ENCODE peak calls at places on chromosomes 6 and 20, in seven cellular contexts. Y is lower leg skin, H is spleen, P is body of pancreas, M is breast epithelium, N is stomach, F is ovary. Q is an unnamed sample.
A peak's percentile ranks its signal among the peaks of the same experiment; 100 is the strongest.

GRCh38 chr6:122476131-122476530 is 4.5 kb upstream of the SERINC1 start:
- DNase-seq in F (no peak), H (no peak), N (no peak), P (no peak), M (no peak), Y (no peak), Q (no peak)

GRCh38 chr20:31497838-31498540 is 16.3 kb upstream of the HM13 start:
- DNase-seq in F (no peak), P (no peak), M (no peak), Y (no peak), N (no peak), H (no peak), Q (no peak)

GRCh38 chr20:10213526-10213925 is 5.1 kb upstream of the SNAP25 start:
- DNase-seq in M (no peak), P (no peak), H (no peak), N (no peak), Y (no peak), F (no peak), Q (no peak)

GRCh38 chr20:38591484-38592410 is 9.9 kb upstream of the ARHGAP40 start:
- DNase-seq in F (no peak), M (no peak), P (no peak), N (no peak), Y (no peak), H (no peak), Q (no peak)

GRCh38 chr20:56841346-56841908 is 212.3 kb downstream of the TFAP2C start:
- DNase-seq in H (no peak), Y (no peak), M (no peak), P (no peak), F (no peak), N (no peak), Q (no peak)

GRCh38 chr20:49610701-49611538 is 43.0 kb upstream of the PTGIS start:
- DNase-seq in Y (peak; percentile 57), H (peak; percentile 95), F (peak; percentile 78), N (peak; percentile 86), M (peak; percentile 79), P (peak; percentile 83), Q (peak; percentile 85)

GRCh38 chr6:7446644-7447325 is 57.2 kb downstream of the RIOK1 start:
- DNase-seq in F (no peak), H (no peak), N (no peak), P (no peak), M (no peak), Y (no peak), Q (no peak)

GRCh38 chr20:16475225-16475624 is 98.0 kb downstream of the KIF16B start:
- DNase-seq in N (no peak), H (no peak), F (no peak), M (no peak), P (no peak), Y (no peak), Q (no peak)

GRCh38 chr6:39962831-39963230 is 28.6 kb upstream of the MOCS1 start:
- DNase-seq in Y (no peak), P (no peak), M (no peak), F (no peak), H (no peak), N (no peak), Q (no peak)

GRCh38 chr6:85498596-85499258 is 48.8 kb downstream of the NT5E start:
- DNase-seq in H (no peak), Y (no peak), F (no peak), N (no peak), M (no peak), P (peak; percentile 59), Q (no peak)

GRCh38 chr20:19953606-19954005 is 63.6 kb upstream of the NAA20 start:
- DNase-seq in P (no peak), H (no peak), M (no peak), N (no peak), F (no peak), Y (no peak), Q (no peak)

GRCh38 chr6:169042061-169042460 is 211.6 kb downstream of the THBS2 start:
- DNase-seq in H (no peak), M (no peak), Y (no peak), F (no peak), P (no peak), N (no peak), Q (no peak)

GRCh38 chr6:150004101-150004782 is 21.1 kb downstream of the RAET1L start:
- DNase-seq in N (no peak), Y (no peak), M (no peak), P (no peak), F (no peak), H (no peak), Q (peak; percentile 43)

GRCh38 chr6:90677440-90677839 is 90.6 kb upstream of the MAP3K7 start:
- DNase-seq in H (no peak), N (no peak), P (no peak), F (no peak), M (no peak), Y (no peak), Q (no peak)

GRCh38 chr6:120108061-120108795 is 758.7 kb upstream of the MAN1A1 start:
- DNase-seq in M (no peak), F (no peak), Y (no peak), P (no peak), N (no peak), H (no peak), Q (no peak)

GRCh38 chr20:8424010-8424409 is 291.9 kb downstream of the PLCB1 start:
- DNase-seq in Y (no peak), M (no peak), F (no peak), N (no peak), P (no peak), H (no peak), Q (no peak)

GRCh38 chr6:17226766-17227338 is 54.3 kb upstream of the RBM24 start:
- DNase-seq in F (no peak), P (peak; percentile 16), H (no peak), Y (no peak), M (no peak), N (no peak), Q (no peak)

GRCh38 chr20:54668271-54669053 is 193.1 kb downstream of the DOK5 start:
- DNase-seq in F (no peak), M (no peak), Y (no peak), H (no peak), N (no peak), P (peak; percentile 40), Q (no peak)

GRCh38 chr6:15365273-15365687 is 119.4 kb downstream of the JARID2 start:
- DNase-seq in F (peak; percentile 64), P (peak; percentile 69), M (peak; percentile 61), N (peak; percentile 82), H (peak; percentile 85), Y (peak; percentile 77), Q (no peak)

GRCh38 chr6:11190625-11191245 is 41.7 kb downstream of the NEDD9 start:
- DNase-seq in P (no peak), N (no peak), F (no peak), Y (no peak), H (no peak), M (no peak), Q (no peak)

GRCh38 chr6:162109466-162110040 is 618.0 kb downstream of the PRKN start:
- DNase-seq in M (no peak), Y (no peak), H (no peak), P (no peak), N (no peak), F (no peak), Q (no peak)

GRCh38 chr6:138271451-138271850 is 53.2 kb upstream of the PBOV1 start:
- DNase-seq in M (no peak), F (no peak), P (no peak), H (no peak), Y (no peak), N (no peak), Q (no peak)

GRCh38 chr20:14518648-14519047 is 181.2 kb upstream of the FLRT3 start:
- DNase-seq in H (no peak), M (no peak), P (no peak), N (no peak), Y (no peak), F (no peak), Q (no peak)

GRCh38 chr6:170025341-170026271 is 265.3 kb downstream of the DLL1 start:
- DNase-seq in P (peak; percentile 10), Y (no peak), N (peak; percentile 24), H (peak; percentile 54), M (peak; percentile 50), F (no peak), Q (no peak)

GRCh38 chr6:156687875-156688549 is 89.2 kb upstream of the ARID1B start:
- DNase-seq in M (no peak), Y (peak; percentile 25), N (peak; percentile 29), H (no peak), F (no peak), P (peak; percentile 31), Q (no peak)

GRCh38 chr20:2144850-2145249 is 43.2 kb downstream of the STK35 start:
- DNase-seq in Y (no peak), P (no peak), M (no peak), F (no peak), N (no peak), H (peak; percentile 47), Q (no peak)

GRCh38 chr6:158040051-158040803 is 58.6 kb downstream of the SYNJ2 start:
- DNase-seq in H (no peak), M (no peak), Y (no peak), P (no peak), F (no peak), N (no peak), Q (no peak)

GRCh38 chr6:158037771-158038170 is 56.1 kb downstream of the SYNJ2 start:
- DNase-seq in Y (no peak), P (no peak), H (peak; percentile 43), N (no peak), M (no peak), F (no peak), Q (no peak)

GRCh38 chr6:158039571-158040050 is 57.9 kb downstream of the SYNJ2 start:
- DNase-seq in M (no peak), Y (no peak), H (peak; percentile 66), N (no peak), P (no peak), F (no peak), Q (no peak)

GRCh38 chr6:158038291-158039177 is 56.9 kb downstream of the SYNJ2 start:
- DNase-seq in F (no peak), M (no peak), H (peak; percentile 66), N (no peak), Y (no peak), P (no peak), Q (no peak)

GRCh38 chr6:158039178-158039557 is 57.5 kb downstream of the SYNJ2 start:
- DNase-seq in Y (no peak), H (no peak), P (no peak), F (no peak), N (no peak), M (no peak), Q (no peak)
- TF ChIP-seq POLR2A in Y (no peak), H (no peak), P (no peak), F (no peak), N (no peak), M (no peak), Q (no peak)

GRCh38 chr6:27168586-27169443 is 78.7 kb upstream of the PRSS16 start:
- DNase-seq in P (no peak), F (no peak), N (no peak), Y (no peak), H (no peak), M (no peak), Q (no peak)
- TF ChIP-seq POLR2A in P (no peak), F (no peak), N (no peak), Y (no peak), H (no peak), M (no peak), Q (no peak)

GRCh38 chr6:167500961-167501360 is 176.1 kb downstream of the TTLL2 start:
- DNase-seq in F (no peak), M (no peak), Y (no peak), N (no peak), H (no peak), P (no peak), Q (no peak)
- TF ChIP-seq POLR2A in F (no peak), M (no peak), Y (no peak), N (no peak), H (no peak), P (no peak), Q (no peak)

GRCh38 chr20:44404204-44405181 is 49.0 kb downstream of the HNF4A start:
- DNase-seq in Y (no peak), N (no peak), M (no peak), H (no peak), P (no peak), F (no peak), Q (no peak)
- TF ChIP-seq POLR2A in Y (no peak), N (no peak), M (no peak), H (no peak), P (no peak), F (no peak), Q (no peak)

Q was measured in GM12891.